ENCODE peak calls at places on chromosomes 3 and 15, in six cellular contexts. M is neural crest cell, O is breast epithelium, G is NB4, S is B cell, Q is epithelial cell of esophagus. N is an unnamed sample.

GRCh38 chr3:6844723-6845122 is 16.2 kb upstream of the GRM7 start:
- DNase-seq in M (no peak), O (no peak), G (no peak), S (no peak), Q (no peak), N (peak)

GRCh38 chr3:43338295-43338694 is 52.0 kb downstream of the SNRK start:
- DNase-seq in M (no peak), O (no peak), G (peak), S (no peak), Q (peak), N (no peak)

GRCh38 chr3:183178833-183179549 is 16.5 kb upstream of the LAMP3 start:
- DNase-seq in M (peak), O (no peak), G (peak), S (peak), Q (peak), N (peak)

GRCh38 chr3:157606392-157607197 is 103.4 kb upstream of the VEPH1 start:
- DNase-seq in M (peak), O (no peak), G (peak), S (peak), Q (peak), N (peak)

GRCh38 chr3:36362973-36363372 is 17.3 kb upstream of the STAC start:
- DNase-seq in M (no peak), O (no peak), G (no peak), S (no peak), Q (peak), N (peak)

GRCh38 chr3:51099794-51100542 is 285.1 kb upstream of the MANF start:
- DNase-seq in M (peak), O (no peak), G (peak), S (no peak), Q (peak), N (peak)

GRCh38 chr3:21357241-21357640 is 393.8 kb downstream of the ZNF385D start:
- DNase-seq in M (no peak), O (no peak), G (no peak), S (no peak), Q (no peak), N (no peak)

GRCh38 chr3:46664971-46665762 is 28.3 kb downstream of the ALS2CL start:
- DNase-seq in M (no peak), O (no peak), G (no peak), S (peak), Q (no peak), N (no peak)

GRCh38 chr3:32780735-32781210 is 37.0 kb upstream of the TRIM71 start:
- DNase-seq in M (peak), O (no peak), G (peak), S (peak), Q (peak), N (peak)

GRCh38 chr3:71245971-71246860 is 337.3 kb downstream of the FOXP1 start:
- DNase-seq in M (no peak), O (no peak), G (no peak), S (no peak), Q (no peak), N (no peak)

GRCh38 chr3:14379842-14380241 is 22.6 kb upstream of the SLC6A6 start:
- DNase-seq in M (no peak), O (no peak), G (no peak), S (no peak), Q (peak), N (no peak)

GRCh38 chr3:134002326-134002725 is 27.4 kb downstream of the SLCO2A1 start:
- DNase-seq in M (no peak), O (no peak), G (no peak), S (no peak), Q (peak), N (no peak)

GRCh38 chr3:164417955-164418354 is 660.3 kb downstream of the SI start:
- DNase-seq in M (no peak), O (no peak), G (no peak), S (no peak), Q (no peak), N (no peak)

GRCh38 chr3:104909188-104909587 is 457.5 kb upstream of the ALCAM start:
- DNase-seq in M (no peak), O (no peak), G (no peak), S (no peak), Q (peak), N (peak)

GRCh38 chr15:23424111-23424904 is 22.7 kb downstream of the GOLGA6L2 start:
- DNase-seq in M (no peak), O (no peak), G (no peak), S (no peak), Q (no peak), N (no peak)

GRCh38 chr3:159832024-159832423 is 156.6 kb upstream of the IL12A start:
- DNase-seq in M (no peak), O (no peak), G (peak), S (peak), Q (no peak), N (no peak)

GRCh38 chr3:23112491-23112890 is 90.6 kb upstream of the UBE2E2 start:
- DNase-seq in M (no peak), O (no peak), G (peak), S (no peak), Q (peak), N (peak)

GRCh38 chr15:28098766-28099554 is at the start of gene OCA2:
- DNase-seq in M (peak), O (peak), G (peak), S (peak), Q (peak), N (peak)
- TF ChIP-seq CTCF in M (peak), O (no peak), G (peak), S (peak), Q (peak), N (peak)

GRCh38 chr3:12473503-12473902 is 10.8 kb upstream of the TSEN2 start:
- DNase-seq in M (no peak), O (no peak), G (no peak), S (no peak), Q (no peak), N (peak)
- TF ChIP-seq CTCF in M (no peak), O (no peak), G (no peak), S (no peak), Q (no peak), N (no peak)

GRCh38 chr15:79206940-79207339 is 75.6 kb upstream of the ANKRD34C start:
- DNase-seq in M (no peak), O (no peak), G (no peak), S (no peak), Q (no peak), N (no peak)

GRCh38 chr15:79208179-79208578 is 74.3 kb upstream of the ANKRD34C start:
- DNase-seq in M (no peak), O (no peak), G (peak), S (no peak), Q (no peak), N (peak)

GRCh38 chr15:79212589-79213139 is 69.9 kb upstream of the ANKRD34C start:
- DNase-seq in M (no peak), O (no peak), G (no peak), S (no peak), Q (no peak), N (no peak)

GRCh38 chr15:79209116-79209515 is 73.4 kb upstream of the ANKRD34C start:
- DNase-seq in M (no peak), O (no peak), G (no peak), S (no peak), Q (no peak), N (no peak)

GRCh38 chr15:79209690-79210089 is 72.8 kb upstream of the ANKRD34C start:
- DNase-seq in M (no peak), O (no peak), G (no peak), S (no peak), Q (no peak), N (no peak)
- TF ChIP-seq CTCF in M (peak), O (no peak), G (peak), S (no peak), Q (no peak), N (peak)

GRCh38 chr3:44989636-44990373 is 13.8 kb downstream of the EXOSC7 start:
- DNase-seq in M (no peak), O (no peak), G (no peak), S (no peak), Q (no peak), N (no peak)
- TF ChIP-seq CTCF in M (no peak), O (no peak), G (no peak), S (no peak), Q (no peak), N (no peak)

DNA sequence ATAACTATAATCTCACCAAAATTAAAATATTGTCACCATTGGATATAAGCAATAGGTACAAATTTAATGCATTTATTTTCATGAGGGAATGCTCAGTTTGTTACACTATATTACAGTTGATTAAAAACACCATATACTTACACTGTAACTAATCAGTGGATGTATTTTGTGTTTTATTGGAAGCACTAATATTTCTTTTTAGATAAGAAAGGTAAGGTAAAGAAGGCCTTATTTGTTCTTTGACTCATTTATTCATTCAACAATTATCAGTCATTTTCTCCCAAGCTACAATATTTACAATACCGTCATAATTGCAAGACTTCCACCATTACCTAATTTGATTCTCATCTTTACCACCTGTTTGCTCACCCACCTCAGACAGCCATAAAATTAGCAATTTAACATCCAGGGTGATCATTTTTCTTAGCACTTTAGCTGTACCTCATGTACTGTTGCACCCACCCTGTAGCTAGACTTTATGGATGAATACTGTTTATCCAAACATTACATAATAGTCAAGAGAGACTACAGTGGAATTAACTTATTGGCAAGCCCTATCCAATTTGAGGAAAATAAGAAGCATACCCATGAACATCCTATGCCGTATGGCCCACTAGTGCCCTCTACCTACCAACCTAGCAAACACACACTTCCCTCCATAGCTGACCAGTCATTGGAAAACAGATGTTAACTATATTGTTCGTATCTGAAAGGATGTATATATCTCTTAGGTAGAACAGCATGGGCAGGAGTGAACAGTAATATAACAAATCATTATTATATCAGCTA is 229.6 kb downstream of the BBX start:
- DNase-seq in M (no peak), O (no peak), G (peak), S (no peak), Q (peak), N (peak)
- TF ChIP-seq CTCF in M (peak), O (no peak), G (peak), S (no peak), Q (peak), N (peak)

GRCh38 chr15:79675982-79676381 is 220.8 kb downstream of the MTHFS start:
- DNase-seq in M (no peak), O (no peak), G (no peak), S (no peak), Q (no peak), N (no peak)

GRCh38 chr15:79676621-79677020 is 220.2 kb downstream of the MTHFS start:
- DNase-seq in M (no peak), O (no peak), G (no peak), S (no peak), Q (no peak), N (no peak)

GRCh38 chr15:79678032-79678701 is 218.6 kb downstream of the MTHFS start:
- DNase-seq in M (no peak), O (no peak), G (no peak), S (no peak), Q (no peak), N (no peak)

GRCh38 chr15:79674124-79674465 is 222.7 kb downstream of the MTHFS start:
- DNase-seq in M (no peak), O (no peak), G (no peak), S (no peak), Q (peak), N (no peak)

DNA sequence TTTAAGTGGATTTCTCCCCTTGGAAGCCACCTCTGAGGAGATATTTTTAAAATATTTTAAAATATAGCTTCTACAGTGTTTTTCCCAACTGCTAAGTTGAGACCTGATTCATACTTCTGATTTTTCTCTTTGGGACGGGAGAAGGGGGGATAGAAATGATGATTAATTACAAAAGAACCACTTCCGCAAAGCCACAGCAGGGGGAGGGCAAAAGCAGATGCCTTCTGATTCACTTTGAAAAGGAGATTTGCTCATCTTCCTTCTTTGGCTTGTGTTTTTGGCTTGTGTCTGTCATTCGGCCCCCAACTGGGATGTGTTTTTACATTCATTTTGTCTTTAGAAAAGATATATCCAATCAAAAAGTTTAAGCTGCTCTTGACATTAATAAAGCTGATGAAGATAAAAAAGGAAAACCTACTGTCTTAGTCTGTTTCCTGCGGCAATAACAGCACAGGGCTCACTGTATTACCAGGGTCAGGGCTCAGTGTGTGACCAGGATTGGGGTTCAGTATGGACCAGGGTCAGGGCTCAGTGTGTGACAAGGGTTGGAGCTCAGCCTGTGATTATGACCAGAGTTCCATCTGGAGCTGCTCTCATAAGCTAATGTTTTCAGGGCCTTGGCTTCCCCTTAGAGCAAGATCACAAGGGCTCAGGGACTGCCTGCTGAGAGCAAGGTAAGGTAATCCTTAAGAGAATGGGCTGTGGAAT is 223.2 kb downstream of the MTHFS start:
- DNase-seq in M (no peak), O (no peak), G (peak), S (no peak), Q (peak), N (peak)
- TF ChIP-seq CTCF in M (no peak), O (no peak), G (no peak), S (no peak), Q (no peak), N (no peak)

DNA sequence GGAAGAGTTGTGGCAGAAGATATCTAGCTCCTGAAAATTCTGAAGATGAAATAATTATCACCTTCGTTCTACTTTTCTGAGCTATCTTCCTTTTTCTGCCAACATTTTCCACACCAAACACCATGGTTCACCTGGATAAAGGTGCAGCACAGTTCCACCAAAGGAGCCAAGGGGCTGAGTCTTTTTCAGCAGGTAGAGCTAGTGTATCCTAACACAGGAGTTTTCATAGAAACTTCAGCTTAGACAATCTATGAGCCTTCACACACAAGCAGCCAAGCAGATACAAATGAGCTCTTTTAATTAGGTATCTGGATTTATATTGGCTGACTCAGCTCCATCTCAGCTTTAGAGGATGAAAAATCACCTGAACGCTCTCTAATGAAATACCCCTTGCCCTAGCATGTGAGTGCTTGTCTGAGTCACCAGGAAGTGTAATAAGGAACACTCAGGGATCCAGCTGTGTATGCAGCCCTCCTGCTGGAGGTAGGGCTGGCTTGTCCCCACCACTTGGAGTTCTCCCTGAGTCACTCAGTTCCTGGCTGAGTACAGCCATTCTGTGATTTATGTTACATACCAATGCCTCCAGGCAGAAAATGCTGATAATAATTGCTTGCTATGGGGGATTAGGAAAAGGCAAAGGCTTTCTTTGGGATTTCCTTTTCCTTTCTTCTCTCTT is 385.7 kb downstream of the LSAMP start:
- DNase-seq in M (no peak), O (no peak), G (no peak), S (no peak), Q (peak), N (peak)
- TF ChIP-seq CTCF in M (no peak), O (no peak), G (no peak), S (no peak), Q (no peak), N (no peak)

N was measured in PC-3.